ENCODE peak calls at places on chromosome 19, in six cellular contexts. I is Calu3, O is GM04504, B is breast epithelium, U is T-helper 1 cell, F is left colon. Y is an unnamed sample.
A peak's percentile ranks its signal among the peaks of the same experiment; 100 is the strongest.

GRCh38 chr19:18587962-18588610 is 512 bp upstream of the REX1BD start:
- DNase-seq in O (no peak), U (no peak), I (no peak), F (no peak), B (no peak), Y (no peak)

GRCh38 chr19:2455481-2456300 is 1.1 kb downstream of the LMNB2 start:
- DNase-seq in I (no peak), U (peak; percentile 47), F (peak; percentile 63), B (no peak), O (no peak), Y (no peak)

GRCh38 chr19:31574251-31574973 is 225.2 kb upstream of the TSHZ3 start:
- DNase-seq in F (no peak), U (no peak), O (no peak), B (no peak), I (no peak), Y (no peak)

GRCh38 chr19:43826787-43827754 is at the start of gene ZNF283:
- DNase-seq in B (peak; percentile 85), I (peak; percentile 95), O (peak; percentile 73), U (peak; percentile 70), F (peak; percentile 93), Y (peak; percentile 95)

GRCh38 chr19:3544742-3545668 is 6.0 kb downstream of the TEKTIP1 start:
- DNase-seq in F (peak; percentile 79), U (peak; percentile 67), I (peak; percentile 80), O (peak; percentile 17), B (no peak), Y (peak; percentile 90)

GRCh38 chr19:49889687-49890348 is 6.9 kb downstream of the IL4I1 start:
- DNase-seq in F (peak; percentile 78), I (no peak), B (peak; percentile 55), O (no peak), U (peak; percentile 64), Y (peak; percentile 90)

GRCh38 chr19:6769006-6769637 is 1.9 kb upstream of the SH2D3A start:
- DNase-seq in F (no peak), B (no peak), U (no peak), I (no peak), O (no peak), Y (no peak)

GRCh38 chr19:23381114-23381513 is 14.2 kb downstream of the ZNF91 start:
- DNase-seq in B (no peak), O (no peak), U (no peak), I (no peak), F (no peak), Y (no peak)

GRCh38 chr19:38915329-38916321 is 3.6 kb upstream of the CCER2 start:
- DNase-seq in F (no peak), B (no peak), U (no peak), O (no peak), I (no peak), Y (no peak)

GRCh38 chr19:54287456-54287855 is 6.5 kb upstream of the LILRB2 start:
- DNase-seq in B (no peak), F (no peak), O (peak; percentile 3), U (no peak), I (no peak), Y (no peak)

GRCh38 chr19:41320568-41320967 is 10.6 kb downstream of the CCDC97 start:
- DNase-seq in F (no peak), U (no peak), O (no peak), I (no peak), B (no peak), Y (no peak)

GRCh38 chr19:48813123-48813911 is 2.5 kb upstream of the BCAT2 start:
- DNase-seq in O (no peak), U (no peak), B (no peak), F (no peak), I (no peak), Y (no peak)

GRCh38 chr19:11787536-11787935 is 10.8 kb upstream of the ZNF491 start:
- DNase-seq in B (no peak), F (no peak), I (no peak), U (no peak), O (no peak), Y (no peak)

GRCh38 chr19:1847684-1848398 is 442 bp downstream of the REXO1 start:
- DNase-seq in U (no peak), O (no peak), B (no peak), I (peak; percentile 55), F (peak; percentile 68), Y (no peak)

GRCh38 chr19:29798783-29799182 is 13.0 kb upstream of the CCNE1 start:
- DNase-seq in F (no peak), B (no peak), O (peak; percentile 29), U (no peak), I (no peak), Y (no peak)

Y was measured in cardiac septum.